ENCODE peak calls at places on chromosomes 2 and 18, in ten cellular contexts. Q, Z, V, H, K, A, D, F, N and E are unnamed samples.

GRCh38 chr2:211367711-211368110 is 811.3 kb downstream of the CPS1 start:
- DNase-seq in D (no peak), H (no peak), A (no peak), Z (no peak), Q (no peak), F (no peak), N (no peak), V (peak), K (no peak), E (no peak)

GRCh38 chr2:204576580-204576979 is 31.3 kb downstream of the PARD3B start:
- DNase-seq in V (peak), N (no peak), Q (no peak), F (no peak), H (no peak), Z (no peak), K (no peak), D (no peak), A (no peak), E (no peak)

GRCh38 chr18:26487437-26487836 is 60.9 kb downstream of the KCTD1 start:
- DNase-seq in D (no peak), K (no peak), F (no peak), A (peak), N (no peak), V (peak), Q (no peak), H (no peak), Z (no peak), E (no peak)

GRCh38 chr2:56167616-56168015 is 16.2 kb upstream of the CCDC85A start:
- DNase-seq in Z (peak), N (no peak), D (no peak), F (peak), V (peak), Q (no peak), A (no peak), K (peak), H (no peak), E (no peak)

GRCh38 chr2:159071190-159071915 is 102.9 kb downstream of the TANC1 start:
- DNase-seq in V (no peak), D (peak), Z (peak), A (no peak), Q (no peak), F (no peak), N (no peak), H (no peak), K (no peak), E (no peak)

GRCh38 chr2:70964596-70965386 is 13.6 kb upstream of the ANKRD53 start:
- DNase-seq in V (peak), H (peak), N (peak), D (peak), Q (peak), F (peak), K (no peak), Z (peak), A (peak), E (peak)

GRCh38 chr2:54456526-54457325 is 599 bp downstream of the SPTBN1 start:
- DNase-seq in N (no peak), A (peak), V (no peak), D (peak), F (peak), K (no peak), Q (peak), Z (peak), H (no peak), E (peak)

GRCh38 chr2:43139996-43140621 is 86.3 kb downstream of the ZFP36L2 start:
- DNase-seq in K (no peak), V (no peak), F (peak), Z (no peak), A (no peak), D (peak), Q (no peak), N (no peak), H (no peak), E (peak)

GRCh38 chr18:24657461-24657860 is 197.0 kb downstream of the HRH4 start:
- DNase-seq in Z (no peak), V (no peak), H (no peak), K (no peak), A (no peak), F (no peak), Q (no peak), D (no peak), N (no peak), E (no peak)